ENCODE peak calls at places on chromosomes 6 and 20, in six cellular contexts. K, F, U, Q, A and Z are unnamed samples. For H3K27me3, the result is how much of the 10 kb centered on the place peaks cover.

GRCh38 chr20:62550087-62550565 is 74.3 kb upstream of the GATA5 start:
- DNase-seq in K (no peak), F (no peak), U (peak), Q (no peak), A (no peak), Z (no peak)

GRCh38 chr6:18016698-18017097 is 29.3 kb upstream of the KIF13A start:
- DNase-seq in K (no peak), F (no peak), U (no peak), Q (no peak), A (no peak), Z (peak)

GRCh38 chr6:36319436-36319762 is 17.3 kb downstream of the BNIP5 start:
- DNase-seq in K (no peak), F (no peak), U (no peak), Q (no peak), A (no peak), Z (no peak)

GRCh38 chr20:61186771-61187170 is 65.3 kb upstream of the CDH4 start:
- DNase-seq in K (peak), F (no peak), U (no peak), Q (no peak), A (no peak), Z (no peak)

GRCh38 chr6:85041376-85041775 is 277.0 kb upstream of the TBX18 start:
- DNase-seq in K (peak), F (no peak), U (no peak), Q (no peak), A (no peak), Z (no peak)

GRCh38 chr6:150177260-150178246 is 34.7 kb downstream of the PPP1R14C start:
- DNase-seq in K (no peak), F (no peak), U (peak), Q (no peak), A (no peak), Z (no peak)

GRCh38 chr6:145453376-145453775 is 281.9 kb downstream of the EPM2A start:
- DNase-seq in K (peak), F (no peak), U (peak), Q (no peak), A (no peak), Z (no peak)

GRCh38 chr20:48166082-48166835 is 381.0 kb upstream of the SULF2 start:
- DNase-seq in K (no peak), F (no peak), U (no peak), Q (no peak), A (no peak), Z (no peak)

GRCh38 chr6:44508646-44509045 is 121.1 kb downstream of the CDC5L start:
- DNase-seq in K (no peak), F (no peak), U (no peak), Q (no peak), A (no peak), Z (no peak)

GRCh38 chr6:167906899-167907298 is 80.2 kb downstream of the AFDN start:
- DNase-seq in K (peak), F (no peak), U (peak), Q (peak), A (no peak), Z (peak)

GRCh38 chr6:31882344-31882743 is 3.5 kb upstream of the SLC44A4 start:
- DNase-seq in K (peak), F (no peak), U (no peak), Q (no peak), A (no peak), Z (no peak)

GRCh38 chr6:26538572-26538902 is 371 bp downstream of the HMGN4 start:
- DNase-seq in K (no peak), F (no peak), U (peak), Q (no peak), A (no peak), Z (no peak)

GRCh38 chr6:106609699-106610098 is 19.6 kb downstream of the RTN4IP1 start:
- DNase-seq in K (peak), F (no peak), U (peak), Q (no peak), A (no peak), Z (no peak)

GRCh38 chr6:12483712-12484111 is 193.6 kb downstream of the EDN1 start:
- DNase-seq in K (peak), F (no peak), U (no peak), Q (no peak), A (peak), Z (peak)

GRCh38 chr6:7587631-7588100 is 2.3 kb upstream of the SNRNP48 start:
- DNase-seq in K (peak), F (no peak), U (peak), Q (no peak), A (no peak), Z (peak)

GRCh38 chr20:13006825-13007224 is 1.9 kb upstream of the SPTLC3 start:
- DNase-seq in K (peak), F (no peak), U (no peak), Q (no peak), A (no peak), Z (peak)

GRCh38 chr20:35207950-35208611 is 18.4 kb upstream of the MMP24 start:
- DNase-seq in K (peak), F (peak), U (peak), Q (no peak), A (peak), Z (no peak)

GRCh38 chr6:4948781-4949450 is 54.9 kb downstream of the RPP40 start:
- DNase-seq in K (no peak), F (peak), U (no peak), Q (no peak), A (no peak), Z (peak)

GRCh38 chr6:110874880-110875547 is 429 bp downstream of the AMD1 start:
- DNase-seq in K (peak), F (peak), U (no peak), Q (peak), A (no peak), Z (no peak)

GRCh38 chr6:40719671-40720374 is 132.7 kb upstream of the LRFN2 start:
- DNase-seq in K (peak), F (no peak), U (peak), Q (no peak), A (no peak), Z (no peak)

GRCh38 chr20:47973519-47974233 is 188.4 kb upstream of the SULF2 start:
- DNase-seq in K (peak), F (no peak), U (peak), Q (no peak), A (no peak), Z (no peak)

GRCh38 chr6:29502597-29502996 is 14.8 kb upstream of the MAS1L start:
- DNase-seq in K (no peak), F (no peak), U (no peak), Q (no peak), A (no peak), Z (peak)

GRCh38 chr20:14807224-14807623 is 469.8 kb upstream of the FLRT3 start:
- DNase-seq in K (no peak), F (no peak), U (no peak), Q (no peak), A (no peak), Z (no peak)

GRCh38 chr20:34946661-34947060 is 8.9 kb downstream of the GSS start:
- DNase-seq in K (no peak), F (no peak), U (no peak), Q (no peak), A (no peak), Z (no peak)

GRCh38 chr6:112743343-112743742 is 396.2 kb downstream of the RFPL4B start:
- DNase-seq in K (no peak), F (no peak), U (peak), Q (no peak), A (no peak), Z (no peak)

GRCh38 chr6:117548797-117549301 is 53.5 kb downstream of the GOPC start:
- DNase-seq in K (peak), F (peak), U (peak), Q (no peak), A (no peak), Z (peak)

GRCh38 chr6:136780972-136781371 is 11.3 kb downstream of the MAP3K5 start:
- DNase-seq in K (no peak), F (no peak), U (no peak), Q (no peak), A (no peak), Z (no peak)

GRCh38 chr6:89610149-89610642 is 28.4 kb downstream of the LYRM2 start:
- DNase-seq in K (peak), F (peak), U (peak), Q (peak), A (peak), Z (no peak)

GRCh38 chr6:151409260-151409659 is 17.9 kb upstream of the ZBTB2 start:
- DNase-seq in K (no peak), F (no peak), U (no peak), Q (no peak), A (no peak), Z (no peak)

GRCh38 chr6:126147416-126147815 is 161.1 kb downstream of the TRMT11 start:
- DNase-seq in K (no peak), F (no peak), U (no peak), Q (no peak), A (no peak), Z (no peak)

DNA sequence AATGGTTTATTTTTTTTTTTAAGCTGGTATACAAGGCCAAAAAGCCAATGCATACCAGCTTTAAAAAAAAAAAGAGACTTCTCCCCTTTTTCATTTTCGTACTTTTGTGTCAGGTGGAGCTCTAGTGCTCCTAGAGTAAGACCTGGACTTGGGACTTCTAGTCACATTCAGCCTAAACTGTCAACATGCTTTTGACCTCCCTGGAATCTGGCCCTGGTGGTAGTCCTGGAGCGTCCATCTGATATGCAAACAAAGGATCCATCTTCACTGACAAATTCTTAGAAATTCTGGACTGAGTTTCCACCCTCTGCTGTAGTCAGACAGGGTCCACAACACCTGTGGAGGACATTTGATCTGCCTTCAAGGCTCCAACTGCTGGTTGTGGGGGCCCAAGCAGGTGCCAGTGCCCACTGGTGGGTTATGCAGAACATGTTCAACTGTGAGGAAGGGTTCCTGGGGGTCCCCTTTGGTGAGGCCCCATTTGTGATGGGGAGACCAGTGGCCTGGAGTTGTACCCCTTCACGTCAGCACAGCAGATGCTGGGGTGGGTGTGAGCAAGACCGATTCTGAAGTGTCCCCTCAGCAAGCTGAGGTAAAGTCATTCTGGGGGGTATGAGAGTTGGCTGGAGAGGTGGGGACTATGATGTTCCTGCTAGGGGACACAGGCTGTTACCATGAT is 12.6 kb upstream of the PCMTD2 start:
- DNase-seq in K (no peak), F (no peak), U (no peak), Q (no peak), A (no peak), Z (no peak)
- H3K27me3 ChIP-seq in K (under half), F (under half), U (under half), Q (under half), A (under half), Z (under half)

GRCh38 chr6:11027565-11028110 is 16.5 kb downstream of the ELOVL2 start:
- DNase-seq in K (no peak), F (no peak), U (no peak), Q (no peak), A (no peak), Z (no peak)

GRCh38 chr6:11030904-11031303 is 13.2 kb downstream of the ELOVL2 start:
- DNase-seq in K (no peak), F (no peak), U (no peak), Q (no peak), A (no peak), Z (no peak)

GRCh38 chr6:11025094-11025493 is 19.0 kb downstream of the ELOVL2 start:
- DNase-seq in K (no peak), F (no peak), U (no peak), Q (no peak), A (no peak), Z (no peak)

GRCh38 chr6:11025911-11026635 is 18.0 kb downstream of the ELOVL2 start:
- DNase-seq in K (no peak), F (no peak), U (peak), Q (no peak), A (no peak), Z (no peak)

GRCh38 chr6:11028959-11029358 is 15.1 kb downstream of the ELOVL2 start:
- DNase-seq in K (no peak), F (no peak), U (no peak), Q (no peak), A (no peak), Z (no peak)
- H3K27me3 ChIP-seq in K (under half), F (under half), U (under half), Q (under half), A (under half), Z (under half)

DNA sequence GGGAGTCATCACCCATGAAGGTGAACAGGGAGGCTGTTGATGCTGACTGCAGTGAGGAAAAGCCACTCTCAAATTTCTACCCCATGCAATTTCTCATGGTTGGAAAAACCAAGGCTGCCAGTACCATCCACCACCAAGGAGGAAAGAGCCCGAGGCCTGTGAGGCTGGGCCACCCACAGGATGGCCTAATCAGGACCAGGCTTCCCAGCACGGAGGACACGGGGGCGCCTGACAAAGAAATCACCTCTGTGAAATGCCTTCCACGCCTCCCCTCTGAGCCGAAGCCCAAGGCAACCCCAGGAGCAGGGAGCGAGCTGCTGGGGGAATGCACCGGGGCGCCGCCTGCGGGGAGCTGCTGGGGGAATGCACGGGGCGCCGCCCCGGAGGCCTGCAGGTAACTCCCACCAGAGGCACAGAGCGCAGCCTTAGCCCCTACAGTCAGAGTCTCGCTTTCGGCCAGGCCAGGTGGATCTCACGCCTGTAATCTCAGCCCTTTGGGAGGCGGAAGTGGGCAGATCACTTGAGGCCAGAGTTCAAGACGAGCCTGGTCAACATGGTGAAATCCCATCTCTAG is 26.9 kb downstream of the FOXF2 start:
- DNase-seq in K (no peak), F (no peak), U (no peak), Q (no peak), A (no peak), Z (no peak)
- H3K27me3 ChIP-seq in K (under half), F (under half), U (under half), Q (under half), A (under half), Z (under half)

GRCh38 chr20:16194961-16195360 is 378.3 kb downstream of the KIF16B start:
- DNase-seq in K (no peak), F (no peak), U (no peak), Q (no peak), A (no peak), Z (no peak)
- H3K27me3 ChIP-seq in K (under half), F (under half), U (under half), Q (under half), A (under half), Z (under half)

GRCh38 chr6:170274713-170275560 is 15.9 kb downstream of the DLL1 start:
- DNase-seq in K (no peak), F (no peak), U (no peak), Q (no peak), A (no peak), Z (no peak)
- H3K27me3 ChIP-seq in K (under half), F (under half), U (under half), Q (under half), A (under half), Z (under half)

DNA sequence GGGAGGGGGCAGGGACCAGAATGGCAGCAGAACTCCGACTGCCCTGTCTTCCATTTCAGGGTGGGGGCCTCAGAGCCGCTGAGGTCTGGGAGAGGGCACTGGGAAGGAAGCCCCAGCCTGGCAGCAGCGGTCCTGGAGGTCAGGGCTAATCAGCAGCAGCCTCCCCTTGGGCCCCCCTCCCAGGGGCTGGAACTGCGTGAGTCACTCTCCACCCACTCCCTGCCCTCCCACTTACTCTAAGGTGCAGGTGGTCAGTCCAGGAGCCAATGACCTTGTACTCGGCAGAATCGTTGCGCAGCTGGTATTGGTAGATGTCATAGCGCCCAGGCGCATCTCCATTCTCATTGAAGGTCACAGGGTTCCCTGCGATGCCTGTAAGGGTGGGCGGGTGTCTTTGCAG is 105.9 kb downstream of the GRM4 start:
- DNase-seq in K (no peak), F (no peak), U (no peak), Q (no peak), A (no peak), Z (no peak)
- H3K27me3 ChIP-seq in K (under half), F (under half), U (under half), Q (under half), A (under half), Z (under half)

GRCh38 chr6:159884720-159885119 is 6.1 kb upstream of the MAS1 start:
- DNase-seq in K (no peak), F (no peak), U (no peak), Q (no peak), A (no peak), Z (no peak)

GRCh38 chr6:159879829-159880228 is 11.0 kb upstream of the MAS1 start:
- DNase-seq in K (no peak), F (no peak), U (peak), Q (no peak), A (no peak), Z (no peak)

GRCh38 chr6:159878341-159878740 is 12.4 kb upstream of the MAS1 start:
- DNase-seq in K (no peak), F (no peak), U (no peak), Q (no peak), A (no peak), Z (no peak)

GRCh38 chr6:159877256-159877808 is 13.5 kb upstream of the MAS1 start:
- DNase-seq in K (no peak), F (no peak), U (no peak), Q (no peak), A (no peak), Z (no peak)

GRCh38 chr6:159880412-159880811 is 10.4 kb upstream of the MAS1 start:
- DNase-seq in K (no peak), F (no peak), U (no peak), Q (no peak), A (no peak), Z (no peak)
- H3K27me3 ChIP-seq in K (under half), F (under half), U (under half), Q (under half), A (under half), Z (under half)

GRCh38 chr20:46306743-46307138 is 1.6 kb downstream of the CDH22 start:
- DNase-seq in K (no peak), F (no peak), U (no peak), Q (no peak), A (no peak), Z (no peak)
- H3K27me3 ChIP-seq in K (half or more), F (under half), U (under half), Q (half or more), A (under half), Z (half or more)